ENCODE peak calls at places on chromosomes 16 and 17, in seven cellular contexts. R is mesendoderm, U is IMR-90, L is H1, B is mesenchymal stem cell, Y is neuronal stem cell, W is H9. J is an unnamed sample.

GRCh38 chr17:39022961-39023360 is 55.8 kb upstream of the FBXO47 start:
- DNase-seq in B (no peak), W (no peak), Y (no peak), U (no peak), R (no peak), L (no peak), J (peak; percentile 65)

GRCh38 chr17:60356947-60357346 is 35.0 kb downstream of the USP32 start:
- DNase-seq in Y (no peak), U (peak; percentile 47), B (peak; percentile 74), W (no peak), L (no peak), R (no peak), J (no peak)

GRCh38 chr17:7656958-7657715 is 6.4 kb downstream of the ATP1B2 start:
- DNase-seq in L (peak; percentile 90), W (peak; percentile 98), Y (peak; percentile 48), R (peak; percentile 98), U (no peak), B (peak; percentile 28), J (no peak)

GRCh38 chr17:38671939-38672720 is 2.6 kb downstream of the EPOP start:
- DNase-seq in R (peak; percentile 63), Y (no peak), B (no peak), U (no peak), W (peak; percentile 49), L (peak; percentile 70), J (no peak)

GRCh38 chr17:53722407-53722806 is 100.3 kb upstream of the KIF2B start:
- DNase-seq in W (no peak), Y (no peak), R (peak; percentile 73), U (peak; percentile 98), L (no peak), B (peak; percentile 91), J (no peak)

GRCh38 chr17:19460695-19461094 is 49.7 kb downstream of the RNF112 start:
- DNase-seq in Y (no peak), R (no peak), L (peak; percentile 50), W (peak; percentile 75), U (no peak), B (no peak), J (no peak)

GRCh38 chr16:2869502-2870064 is 11.6 kb upstream of the PRSS22 start:
- DNase-seq in L (no peak), R (no peak), B (no peak), W (no peak), Y (no peak), U (no peak), J (no peak)

GRCh38 chr16:58027341-58028167 is 2.0 kb downstream of the MMP15 start:
- DNase-seq in Y (peak; percentile 54), L (peak; percentile 77), U (no peak), B (peak; percentile 42), W (peak; percentile 92), R (peak; percentile 90), J (peak; percentile 68)

GRCh38 chr16:66714659-66715307 is 18.2 kb upstream of the CMTM4 start:
- DNase-seq in B (no peak), W (no peak), U (no peak), Y (no peak), L (no peak), R (no peak), J (peak; percentile 66)

GRCh38 chr17:17137731-17138585 is 68.2 kb downstream of the PLD6 start:
- DNase-seq in B (no peak), U (no peak), W (no peak), R (no peak), Y (no peak), L (no peak), J (no peak)

GRCh38 chr17:76517638-76518038 is 16.4 kb upstream of the RHBDF2 start:
- DNase-seq in U (no peak), B (no peak), L (no peak), W (no peak), Y (no peak), R (no peak), J (no peak)

GRCh38 chr16:31277659-31278260 is 18.0 kb downstream of the ITGAM start:
- DNase-seq in R (no peak), L (no peak), B (no peak), W (no peak), Y (no peak), U (no peak), J (no peak)

GRCh38 chr16:87847785-87848675 is 21.3 kb downstream of the SLC7A5 start:
- DNase-seq in Y (no peak), L (no peak), U (no peak), R (no peak), W (no peak), B (no peak), J (no peak)

GRCh38 chr17:44794699-44795413 is 35.2 kb downstream of the GJC1 start:
- DNase-seq in U (peak; percentile 99), L (no peak), B (peak; percentile 99), R (peak; percentile 88), W (no peak), Y (no peak), J (peak; percentile 64)

GRCh38 chr17:35705705-35706104 is 25.7 kb upstream of the RASL10B start:
- DNase-seq in U (no peak), W (no peak), R (no peak), B (no peak), Y (no peak), L (no peak), J (no peak)

GRCh38 chr16:85528528-85529387 is 84.4 kb upstream of the GSE1 start:
- DNase-seq in L (no peak), W (no peak), B (no peak), Y (no peak), R (no peak), U (no peak), J (peak; percentile 63)

GRCh38 chr17:78426293-78426879 is 47.9 kb downstream of the PGS1 start:
- DNase-seq in U (no peak), Y (no peak), L (no peak), R (no peak), W (no peak), B (no peak), J (no peak)

GRCh38 chr17:37676115-37676925 is 33.1 kb upstream of the DDX52 start:
- DNase-seq in W (no peak), R (no peak), L (no peak), U (peak; percentile 64), B (peak; percentile 36), Y (no peak), J (no peak)

GRCh38 chr17:80821546-80821945 is 170.1 kb upstream of the CHMP6 start:
- DNase-seq in R (no peak), L (no peak), U (no peak), Y (no peak), B (no peak), W (no peak), J (no peak)

GRCh38 chr17:66455022-66455547 is 152.7 kb downstream of the PRKCA start:
- DNase-seq in U (no peak), W (no peak), Y (no peak), B (no peak), L (no peak), R (no peak), J (no peak)

GRCh38 chr16:87724490-87725291 is 41.1 kb downstream of the KLHDC4 start:
- DNase-seq in R (no peak), B (no peak), U (no peak), Y (no peak), W (no peak), L (no peak), J (no peak)

GRCh38 chr16:23534868-23535860 is 22.0 kb downstream of the EARS2 start:
- DNase-seq in U (peak; percentile 50), B (no peak), W (no peak), Y (no peak), L (no peak), R (no peak), J (peak; percentile 51)

GRCh38 chr16:20084624-20085226 is 11.0 kb upstream of the GPR139 start:
- DNase-seq in L (no peak), Y (no peak), R (no peak), U (no peak), B (no peak), W (no peak), J (peak; percentile 56)
- H2BK5ac ChIP-seq in L (no peak overlapping the region), Y (no peak overlapping the region), R (no peak overlapping the region), U (no peak overlapping the region), B (no peak overlapping the region), W (no peak overlapping the region), J (peak overlapping the region; percentile 52)

GRCh38 chr17:28745777-28746473 is 2.1 kb downstream of the TRAF4 start:
- DNase-seq in L (peak; percentile 62), R (peak; percentile 83), Y (no peak), B (no peak), W (peak; percentile 69), U (no peak), J (peak; percentile 98)

GRCh38 chr17:28748852-28749515 is 5.2 kb downstream of the TRAF4 start:
- DNase-seq in U (no peak), R (no peak), Y (no peak), B (peak; percentile 40), W (peak; percentile 49), L (no peak), J (peak; percentile 31)

GRCh38 chr17:28746611-28747045 is 2.8 kb downstream of the TRAF4 start:
- DNase-seq in Y (no peak), L (peak; percentile 72), R (peak; percentile 62), W (peak; percentile 78), U (no peak), B (no peak), J (peak; percentile 65)

GRCh38 chr17:28747801-28748750 is 4.3 kb downstream of the TRAF4 start:
- DNase-seq in Y (no peak), U (no peak), L (no peak), R (no peak), B (no peak), W (peak; percentile 36), J (no peak)

GRCh38 chr17:28747046-28747691 is 3.4 kb downstream of the TRAF4 start:
- DNase-seq in B (no peak), L (no peak), R (peak; percentile 78), Y (no peak), U (no peak), W (peak; percentile 52), J (peak; percentile 57)
- H3K18ac ChIP-seq in B (no peak overlapping the region), L (peak overlapping the region; percentile 41), R (no peak overlapping the region), Y (peak overlapping the region; percentile 44), U (no peak overlapping the region), W (no peak overlapping the region), J (peak overlapping the region; percentile 89)

GRCh38 chr16:14133907-14134306 is 62.8 kb downstream of the MRTFB start:
- DNase-seq in L (no peak), B (no peak), R (no peak), Y (no peak), W (no peak), U (peak; percentile 15), J (no peak)

GRCh38 chr16:14135704-14136103 is 64.6 kb downstream of the MRTFB start:
- DNase-seq in R (no peak), B (no peak), W (no peak), L (no peak), Y (no peak), U (no peak), J (no peak)

GRCh38 chr16:14140916-14141315 is 69.8 kb downstream of the MRTFB start:
- DNase-seq in L (no peak), W (no peak), B (no peak), R (no peak), Y (no peak), U (peak; percentile 27), J (no peak)

DNA sequence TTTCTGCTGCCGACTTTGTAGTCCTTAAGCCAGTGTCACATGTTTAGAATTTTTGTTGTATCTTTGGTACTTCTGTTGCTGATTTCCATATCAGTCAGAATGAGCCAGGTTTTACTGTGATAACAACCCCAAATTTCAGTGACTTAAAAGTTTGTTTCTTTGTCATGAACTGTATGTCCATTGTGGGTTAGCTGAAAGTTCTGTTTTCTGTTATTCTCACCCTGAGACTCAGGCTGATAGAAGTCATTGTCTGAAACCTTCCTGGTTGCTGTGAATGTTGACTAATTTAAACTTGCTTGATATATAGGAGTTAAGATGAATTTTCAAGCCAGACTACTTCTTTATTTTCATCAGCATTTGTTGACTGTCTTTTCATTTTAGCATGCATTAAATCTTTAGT is 68.8 kb downstream of the MRTFB start:
- DNase-seq in Y (no peak), B (no peak), R (no peak), W (no peak), U (no peak), L (no peak), J (no peak)
- H2BK5ac ChIP-seq in Y (no peak overlapping the region), B (no peak overlapping the region), R (no peak overlapping the region), W (no peak overlapping the region), U (no peak overlapping the region), L (no peak overlapping the region), J (no peak overlapping the region)

GRCh38 chr16:19743816-19744159 is 25.7 kb downstream of the IQCK start:
- DNase-seq in U (peak; percentile 30), Y (no peak), L (no peak), R (no peak), B (no peak), W (no peak), J (no peak)
- H3K18ac ChIP-seq in U (no peak overlapping the region), Y (no peak overlapping the region), L (no peak overlapping the region), R (no peak overlapping the region), B (no peak overlapping the region), W (no peak overlapping the region), J (no peak overlapping the region)